ENCODE peak calls at places on chromosomes 6 and 20, in five cellular contexts. C is Karpas-422, W is small intestine, R is heart left ventricle, S is A549. K is an unnamed sample.
A peak's percentile ranks its signal among the peaks of the same experiment; 100 is the strongest.

GRCh38 chr6:68635706-68636513 is 828 bp downstream of the ADGRB3 start:
- DNase-seq in C (no peak), W (no peak), R (peak; percentile 17), S (no peak), K (no peak)

GRCh38 chr20:43190332-43190953 is 737 bp upstream of the PTPRT start:
- DNase-seq in C (no peak), W (no peak), R (no peak), S (no peak), K (no peak)

GRCh38 chr6:12291785-12292604 is 1.8 kb downstream of the EDN1 start:
- DNase-seq in C (no peak), W (peak; percentile 75), R (no peak), S (no peak), K (no peak)

GRCh38 chr6:165999279-165999678 is 168.4 kb downstream of the TBXT start:
- DNase-seq in C (no peak), W (no peak), R (no peak), S (no peak), K (no peak)

GRCh38 chr20:4942336-4942735 is 59.0 kb downstream of the SLC23A2 start:
- DNase-seq in C (no peak), W (no peak), R (no peak), S (no peak), K (peak; percentile 32)

GRCh38 chr6:66526061-66526460 is 819.0 kb upstream of the EYS start:
- DNase-seq in C (no peak), W (no peak), R (no peak), S (no peak), K (no peak)

GRCh38 chr6:96990462-96990861 is 65.9 kb downstream of the KLHL32 start:
- DNase-seq in C (no peak), W (no peak), R (no peak), S (no peak), K (no peak)

GRCh38 chr6:10720229-10720959 is 2.5 kb upstream of the TMEM14C start:
- DNase-seq in C (no peak), W (peak; percentile 49), R (peak; percentile 61), S (no peak), K (no peak)

GRCh38 chr6:146364816-146365594 is 178.6 kb upstream of the RAB32 start:
- DNase-seq in C (no peak), W (no peak), R (no peak), S (no peak), K (no peak)

GRCh38 chr6:104423691-104424090 is 436.0 kb downstream of the HACE1 start:
- DNase-seq in C (no peak), W (no peak), R (no peak), S (no peak), K (no peak)
- H3K27ac ChIP-seq in C (no peak overlapping the region), W (no peak overlapping the region), R (no peak overlapping the region), S (no peak overlapping the region), K (no peak overlapping the region)

GRCh38 chr6:151014404-151015150 is 149.1 kb downstream of the MTHFD1L start:
- DNase-seq in C (peak; percentile 86), W (peak; percentile 82), R (peak; percentile 63), S (peak; percentile 21), K (peak; percentile 67)
- H3K27ac ChIP-seq in C (no peak overlapping the region), W (no peak overlapping the region), R (no peak overlapping the region), S (peak overlapping the region; percentile 78), K (no peak overlapping the region)

GRCh38 chr20:20360464-20360863 is 7.4 kb upstream of the INSM1 start:
- DNase-seq in C (peak; percentile 74), W (peak; percentile 67), R (no peak), S (peak; percentile 75), K (peak; percentile 39)
- H3K27ac ChIP-seq in C (no peak overlapping the region), W (no peak overlapping the region), R (no peak overlapping the region), S (no peak overlapping the region), K (no peak overlapping the region)

GRCh38 chr20:9202440-9203080 is 133.7 kb downstream of the PLCB4 start:
- DNase-seq in C (no peak), W (peak; percentile 37), R (no peak), S (no peak), K (no peak)
- H3K27ac ChIP-seq in C (no peak overlapping the region), W (no peak overlapping the region), R (no peak overlapping the region), S (peak overlapping the region; percentile 71), K (no peak overlapping the region)

GRCh38 chr20:62362590-62362940 is 4.5 kb downstream of the LAMA5 start:
- DNase-seq in C (no peak), W (no peak), R (peak; percentile 24), S (no peak), K (no peak)

GRCh38 chr20:62365814-62366369 is 1.2 kb downstream of the LAMA5 start:
- DNase-seq in C (peak; percentile 60), W (no peak), R (peak; percentile 49), S (no peak), K (peak; percentile 53)

GRCh38 chr20:62364911-62365736 is 2.0 kb downstream of the LAMA5 start:
- DNase-seq in C (no peak), W (no peak), R (peak; percentile 74), S (no peak), K (no peak)

GRCh38 chr20:62362991-62363919 is 3.9 kb downstream of the LAMA5 start:
- DNase-seq in C (no peak), W (no peak), R (peak; percentile 20), S (no peak), K (peak; percentile 22)

GRCh38 chr20:62363920-62364851 is 2.9 kb downstream of the LAMA5 start:
- DNase-seq in C (no peak), W (no peak), R (peak; percentile 71), S (no peak), K (no peak)
- H3K27ac ChIP-seq in C (no peak overlapping the region), W (no peak overlapping the region), R (peak overlapping the region; percentile 84), S (peak overlapping the region; percentile 99), K (no peak overlapping the region)

GRCh38 chr6:26200918-26201721 is 113.9 kb downstream of the HFE start:
- DNase-seq in C (no peak), W (no peak), R (no peak), S (no peak), K (peak; percentile 30)

GRCh38 chr6:26204332-26205160 is 117.3 kb downstream of the HFE start:
- DNase-seq in C (peak; percentile 89), W (peak; percentile 99), R (peak; percentile 97), S (peak; percentile 92), K (peak; percentile 98)

GRCh38 chr6:26202201-26202611 is 115.0 kb downstream of the HFE start:
- DNase-seq in C (no peak), W (no peak), R (no peak), S (no peak), K (peak; percentile 73)

GRCh38 chr6:26205161-26205624 is 118.0 kb downstream of the HFE start:
- DNase-seq in C (peak; percentile 77), W (peak; percentile 86), R (peak; percentile 84), S (peak; percentile 55), K (peak; percentile 92)

GRCh38 chr6:26202811-26203583 is 115.8 kb downstream of the HFE start:
- DNase-seq in C (no peak), W (no peak), R (no peak), S (no peak), K (peak; percentile 61)
- H3K27ac ChIP-seq in C (no peak overlapping the region), W (no peak overlapping the region), R (no peak overlapping the region), S (peak overlapping the region; percentile 97), K (peak overlapping the region; percentile 93)

GRCh38 chr6:148265058-148265457 is 77.6 kb upstream of the SASH1 start:
- DNase-seq in C (no peak), W (peak; percentile 16), R (no peak), S (no peak), K (no peak)
- H3K27ac ChIP-seq in C (no peak overlapping the region), W (no peak overlapping the region), R (no peak overlapping the region), S (no peak overlapping the region), K (no peak overlapping the region)

GRCh38 chr6:159984268-159984786 is 15.4 kb downstream of the IGF2R start:
- DNase-seq in C (no peak), W (no peak), R (no peak), S (no peak), K (no peak)

GRCh38 chr6:159982726-159983506 is 14.0 kb downstream of the IGF2R start:
- DNase-seq in C (peak; percentile 52), W (no peak), R (no peak), S (no peak), K (no peak)

GRCh38 chr6:159983641-159984080 is 14.8 kb downstream of the IGF2R start:
- DNase-seq in C (no peak), W (no peak), R (no peak), S (no peak), K (no peak)

GRCh38 chr6:159988983-159989454 is 20.1 kb downstream of the IGF2R start:
- DNase-seq in C (no peak), W (no peak), R (no peak), S (no peak), K (no peak)

DNA sequence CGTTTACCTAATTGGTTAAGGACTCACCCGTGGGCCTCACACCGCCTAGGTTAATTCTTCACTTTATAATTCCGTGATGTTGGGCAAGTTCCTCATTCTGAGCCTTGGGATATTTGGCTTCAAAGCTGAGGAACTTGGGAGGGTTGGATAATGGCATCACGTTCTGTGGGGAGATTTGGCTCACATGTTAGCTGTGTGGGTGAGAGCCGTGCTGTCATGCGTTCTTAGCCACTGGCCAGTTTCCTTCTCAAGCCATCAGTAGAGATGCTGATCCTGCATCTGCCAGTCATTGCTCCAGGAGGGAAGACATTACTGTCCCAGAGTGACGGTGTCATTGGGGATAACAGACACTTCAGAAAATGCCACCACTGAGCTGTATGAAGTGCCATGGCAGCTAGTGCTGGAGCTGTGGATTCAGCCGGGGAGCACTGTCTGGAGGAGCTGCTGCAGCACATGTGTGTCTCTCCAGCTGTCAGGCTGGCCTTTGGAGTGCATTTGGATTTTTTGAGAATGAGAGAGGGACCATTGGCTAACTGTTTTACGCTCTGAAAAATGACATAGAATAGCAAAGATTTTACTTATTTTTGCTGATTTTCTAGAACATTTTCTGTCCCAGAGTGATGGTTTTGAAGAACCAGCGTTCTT is 16.5 kb downstream of the IGF2R start:
- DNase-seq in C (no peak), W (no peak), R (no peak), S (no peak), K (no peak)
- H3K27ac ChIP-seq in C (no peak overlapping the region), W (no peak overlapping the region), R (peak overlapping the region; percentile 91), S (no peak overlapping the region), K (no peak overlapping the region)

GRCh38 chr6:170086639-170087420 is 204.0 kb downstream of the DLL1 start:
- DNase-seq in C (no peak), W (no peak), R (no peak), S (no peak), K (no peak)
- H3K27ac ChIP-seq in C (no peak overlapping the region), W (no peak overlapping the region), R (no peak overlapping the region), S (no peak overlapping the region), K (no peak overlapping the region)

GRCh38 chr20:57693670-57694329 is 16.0 kb downstream of the PMEPA1 start:
- DNase-seq in C (no peak), W (no peak), R (no peak), S (no peak), K (peak; percentile 49)
- H3K27ac ChIP-seq in C (no peak overlapping the region), W (peak overlapping the region; percentile 26), R (no peak overlapping the region), S (peak overlapping the region; percentile 97), K (no peak overlapping the region)